ENCODE peak calls at places on chromosomes 7 and 10, in nine cellular contexts. One of them, this sample, is unnamed.

GRCh38 chr7:130157700-130158099 is 47.5 kb downstream of the TMEM209 start:
- DNase-seq in midbrain: no peak
- DNase-seq in DMS53: no peak
- DNase-seq in fibroblast of pulmonary artery: no peak
- DNase-seq in adipocyte: no peak
- DNase-seq in adrenal gland: no peak
- DNase-seq in NCI-H1092: no peak
- DNase-seq in HCT116: no peak
- DNase-seq in activated CD8-positive, alpha-beta memory T cell treated with anti-CD3 and anti-CD28 coated beads for 24 hours: no peak
- DNase-seq in this sample: no peak

GRCh38 chr7:2517004-2517403 is 2.6 kb upstream of the LFNG start:
- DNase-seq in midbrain: no peak
- DNase-seq in DMS53: no peak
- DNase-seq in fibroblast of pulmonary artery: peak; percentile 75
- DNase-seq in adipocyte: peak; percentile 86
- DNase-seq in adrenal gland: no peak
- DNase-seq in NCI-H1092: no peak
- DNase-seq in HCT116: no peak
- DNase-seq in activated CD8-positive, alpha-beta memory T cell treated with anti-CD3 and anti-CD28 coated beads for 24 hours: no peak
- DNase-seq in this sample: no peak

GRCh38 chr10:121374121-121374520 is 224.1 kb downstream of the FGFR2 start:
- DNase-seq in midbrain: no peak
- DNase-seq in DMS53: no peak
- DNase-seq in fibroblast of pulmonary artery: no peak
- DNase-seq in adipocyte: no peak
- DNase-seq in adrenal gland: no peak
- DNase-seq in NCI-H1092: no peak
- DNase-seq in HCT116: no peak
- DNase-seq in activated CD8-positive, alpha-beta memory T cell treated with anti-CD3 and anti-CD28 coated beads for 24 hours: no peak
- DNase-seq in this sample: no peak

GRCh38 chr7:47379629-47380324 is 202.1 kb downstream of the TNS3 start:
- DNase-seq in midbrain: peak; percentile 12
- DNase-seq in DMS53: no peak
- DNase-seq in fibroblast of pulmonary artery: peak; percentile 68
- DNase-seq in adipocyte: peak; percentile 76
- DNase-seq in adrenal gland: peak; percentile 68
- DNase-seq in NCI-H1092: no peak
- DNase-seq in HCT116: peak; percentile 45
- DNase-seq in activated CD8-positive, alpha-beta memory T cell treated with anti-CD3 and anti-CD28 coated beads for 24 hours: no peak
- DNase-seq in this sample: peak; percentile 55

GRCh38 chr7:150428671-150429451 is 21.6 kb upstream of the GIMAP8 start:
- DNase-seq in midbrain: peak; percentile 7
- DNase-seq in DMS53: peak; percentile 54
- DNase-seq in fibroblast of pulmonary artery: peak; percentile 76
- DNase-seq in adipocyte: peak; percentile 74
- DNase-seq in adrenal gland: peak; percentile 92
- DNase-seq in NCI-H1092: no peak
- DNase-seq in HCT116: no peak
- DNase-seq in activated CD8-positive, alpha-beta memory T cell treated with anti-CD3 and anti-CD28 coated beads for 24 hours: peak; percentile 54
- DNase-seq in this sample: no peak

GRCh38 chr10:70722820-70723424 is 50.6 kb downstream of the ADAMTS14 start:
- DNase-seq in midbrain: no peak
- DNase-seq in DMS53: no peak
- DNase-seq in fibroblast of pulmonary artery: peak; percentile 11
- DNase-seq in adipocyte: peak; percentile 32
- DNase-seq in adrenal gland: no peak
- DNase-seq in NCI-H1092: no peak
- DNase-seq in HCT116: peak; percentile 66
- DNase-seq in activated CD8-positive, alpha-beta memory T cell treated with anti-CD3 and anti-CD28 coated beads for 24 hours: no peak
- DNase-seq in this sample: no peak

GRCh38 chr10:63206997-63207952 is 74.1 kb downstream of the NRBF2 start:
- DNase-seq in midbrain: peak; percentile 77
- DNase-seq in DMS53: no peak
- DNase-seq in fibroblast of pulmonary artery: peak; percentile 88
- DNase-seq in adipocyte: peak; percentile 69
- DNase-seq in adrenal gland: peak; percentile 84
- DNase-seq in NCI-H1092: no peak
- DNase-seq in HCT116: no peak
- DNase-seq in activated CD8-positive, alpha-beta memory T cell treated with anti-CD3 and anti-CD28 coated beads for 24 hours: no peak
- DNase-seq in this sample: no peak

GRCh38 chr7:121261207-121261884 is 67.5 kb upstream of the WNT16 start:
- DNase-seq in midbrain: no peak
- DNase-seq in DMS53: no peak
- DNase-seq in fibroblast of pulmonary artery: no peak
- DNase-seq in adipocyte: no peak
- DNase-seq in adrenal gland: no peak
- DNase-seq in NCI-H1092: no peak
- DNase-seq in HCT116: no peak
- DNase-seq in activated CD8-positive, alpha-beta memory T cell treated with anti-CD3 and anti-CD28 coated beads for 24 hours: no peak
- DNase-seq in this sample: no peak

GRCh38 chr7:351681-352480 is 61.9 kb downstream of the FOXL3 start:
- DNase-seq in midbrain: no peak
- DNase-seq in DMS53: no peak
- DNase-seq in fibroblast of pulmonary artery: no peak
- DNase-seq in adipocyte: no peak
- DNase-seq in adrenal gland: no peak
- DNase-seq in NCI-H1092: no peak
- DNase-seq in HCT116: no peak
- DNase-seq in activated CD8-positive, alpha-beta memory T cell treated with anti-CD3 and anti-CD28 coated beads for 24 hours: peak; percentile 81
- DNase-seq in this sample: no peak

GRCh38 chr10:110739811-110740271 is 95.7 kb downstream of the RBM20 start:
- DNase-seq in midbrain: no peak
- DNase-seq in DMS53: no peak
- DNase-seq in fibroblast of pulmonary artery: no peak
- DNase-seq in adipocyte: no peak
- DNase-seq in adrenal gland: no peak
- DNase-seq in NCI-H1092: no peak
- DNase-seq in HCT116: peak; percentile 15
- DNase-seq in activated CD8-positive, alpha-beta memory T cell treated with anti-CD3 and anti-CD28 coated beads for 24 hours: no peak
- DNase-seq in this sample: no peak

GRCh38 chr10:98344589-98345038 is 70.4 kb downstream of the PYROXD2 start:
- DNase-seq in midbrain: no peak
- DNase-seq in DMS53: peak; percentile 90
- DNase-seq in fibroblast of pulmonary artery: peak; percentile 95
- DNase-seq in adipocyte: peak; percentile 46
- DNase-seq in adrenal gland: peak; percentile 86
- DNase-seq in NCI-H1092: no peak
- DNase-seq in HCT116: no peak
- DNase-seq in activated CD8-positive, alpha-beta memory T cell treated with anti-CD3 and anti-CD28 coated beads for 24 hours: no peak
- DNase-seq in this sample: no peak

This sample was measured in HuH-7.